ENCODE peak calls at places on chromosomes 4 and X, in ten cellular contexts. Z is neural progenitor cell; K is thyroid gland; S is HCT116; G is psoas muscle; U is tibial artery; D is ovary; R is uterus; M is CD8-positive, alpha-beta T cell; L is endothelial cell of umbilical vein. Y is an unnamed sample. For H3K27me3, the result is how much of the 10 kb centered on the place peaks cover.

GRCh38 chr4:118410143-118410542 is 57.3 kb upstream of the PRSS12 start:
- DNase-seq in Z (no peak), K (no peak), S (no peak), G (no peak), U (no peak), D (no peak), R (no peak), M (no peak), L (no peak), Y (no peak)

GRCh38 chr4:1472911-1473518 is 66.8 kb upstream of the NKX1-1 start:
- DNase-seq in Z (no peak), K (no peak), S (no peak), G (no peak), U (no peak), D (no peak), R (peak), M (no peak), L (no peak), Y (no peak)

GRCh38 chr4:13866881-13867280 is 239.4 kb upstream of the BOD1L1 start:
- DNase-seq in Z (no peak), K (no peak), S (no peak), G (no peak), U (no peak), D (no peak), R (no peak), M (no peak), L (no peak), Y (no peak)

GRCh38 chr4:105122334-105122733 is 24.3 kb upstream of the TET2 start:
- DNase-seq in Z (peak), K (no peak), S (no peak), G (no peak), U (no peak), D (no peak), R (no peak), M (no peak), L (peak), Y (no peak)

GRCh38 chr4:2356123-2357069 is 62.0 kb downstream of the ZFYVE28 start:
- DNase-seq in Z (no peak), K (no peak), S (no peak), G (no peak), U (no peak), D (peak), R (no peak), M (no peak), L (no peak), Y (peak)

GRCh38 chr4:89419121-89419695 is 111.6 kb upstream of the GPRIN3 start:
- DNase-seq in Z (no peak), K (no peak), S (no peak), G (no peak), U (no peak), D (no peak), R (no peak), M (no peak), L (no peak), Y (no peak)

GRCh38 chr4:142396279-142396678 is 449.8 kb downstream of the INPP4B start:
- DNase-seq in Z (no peak), K (no peak), S (no peak), G (no peak), U (no peak), D (no peak), R (no peak), M (no peak), L (peak), Y (no peak)

GRCh38 chr4:64774626-64775025 is 365.4 kb upstream of the TECRL start:
- DNase-seq in Z (no peak), K (no peak), S (no peak), G (no peak), U (no peak), D (no peak), R (no peak), M (no peak), L (no peak), Y (no peak)

GRCh38 chr4:104743141-104743748 is 248.6 kb upstream of the CXXC4 start:
- DNase-seq in Z (no peak), K (no peak), S (no peak), G (no peak), U (no peak), D (no peak), R (no peak), M (no peak), L (no peak), Y (no peak)

GRCh38 chr4:22070256-22070655 is 121.7 kb upstream of the KCNIP4 start:
- DNase-seq in Z (no peak), K (no peak), S (no peak), G (no peak), U (no peak), D (no peak), R (no peak), M (no peak), L (no peak), Y (no peak)

GRCh38 chr4:142801966-142802365 is 44.1 kb downstream of the INPP4B start:
- DNase-seq in Z (no peak), K (no peak), S (no peak), G (no peak), U (no peak), D (no peak), R (no peak), M (no peak), L (no peak), Y (no peak)

GRCh38 chr4:186918466-186918865 is 194.8 kb upstream of the FAT1 start:
- DNase-seq in Z (no peak), K (no peak), S (no peak), G (no peak), U (no peak), D (no peak), R (no peak), M (no peak), L (no peak), Y (no peak)

GRCh38 chr4:151957163-151957562 is 196.4 kb upstream of the GATB start:
- DNase-seq in Z (peak), K (no peak), S (no peak), G (no peak), U (no peak), D (no peak), R (no peak), M (no peak), L (no peak), Y (no peak)

GRCh38 chrX:65696613-65697012 is 29.2 kb downstream of the MSN start:
- DNase-seq in Z (no peak), K (no peak), S (no peak), G (no peak), U (no peak), D (no peak), R (no peak), M (no peak), L (no peak), Y (no peak)

GRCh38 chr4:107312366-107312765 is 276.3 kb upstream of the DKK2 start:
- DNase-seq in Z (no peak), K (no peak), S (no peak), G (no peak), U (no peak), D (no peak), R (no peak), M (no peak), L (no peak), Y (no peak)

GRCh38 chr4:40571208-40571607 is 58.5 kb downstream of the RBM47 start:
- DNase-seq in Z (no peak), K (no peak), S (no peak), G (no peak), U (no peak), D (no peak), R (no peak), M (no peak), L (no peak), Y (no peak)
- H3K27ac ChIP-seq in Z (no peak), K (no peak), S (no peak), G (no peak), U (no peak), D (no peak), R (no peak), M (no peak), L (no peak), Y (no peak)

DNA sequence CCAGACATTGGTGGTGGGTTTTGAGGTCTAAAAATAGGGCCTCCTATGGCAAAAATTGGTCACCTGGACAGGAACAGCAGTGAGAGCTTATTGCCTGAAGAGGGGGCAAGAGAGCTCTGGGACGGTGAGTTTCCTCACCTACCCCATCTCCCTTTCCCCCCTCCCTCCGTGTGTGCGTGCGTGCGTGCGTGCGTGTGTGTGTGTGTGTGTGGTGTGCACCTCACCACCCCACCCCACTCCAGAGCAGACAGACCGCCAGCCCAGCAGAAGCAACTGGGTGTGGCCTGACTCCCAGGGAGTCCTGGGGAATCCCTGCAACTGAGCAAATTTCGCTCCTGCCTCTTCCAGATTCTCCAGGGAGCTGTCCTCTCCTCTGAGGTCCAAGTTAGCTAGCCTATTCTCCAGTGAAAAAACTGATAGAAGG is 44.7 kb downstream of the PRPS1 start:
- DNase-seq in Z (peak), K (peak), S (peak), G (peak), U (peak), D (peak), R (peak), M (peak), L (peak), Y (peak)
- H3K4me3 ChIP-seq in Z (no peak), K (no peak), S (no peak), G (no peak), U (no peak), D (no peak), R (peak), M (peak), L (no peak), Y (no peak)

GRCh38 chr4:180058731-180059215 is 2184.4 kb upstream of the TENM3 start:
- DNase-seq in Z (peak), K (peak), S (no peak), G (peak), U (no peak), D (no peak), R (no peak), M (no peak), L (no peak), Y (peak)
- H3K27me3 ChIP-seq in Z (half or more), K (under half), S (under half), G (half or more), U (under half), D (under half), R (under half), M (under half), L (under half), Y (under half)

DNA sequence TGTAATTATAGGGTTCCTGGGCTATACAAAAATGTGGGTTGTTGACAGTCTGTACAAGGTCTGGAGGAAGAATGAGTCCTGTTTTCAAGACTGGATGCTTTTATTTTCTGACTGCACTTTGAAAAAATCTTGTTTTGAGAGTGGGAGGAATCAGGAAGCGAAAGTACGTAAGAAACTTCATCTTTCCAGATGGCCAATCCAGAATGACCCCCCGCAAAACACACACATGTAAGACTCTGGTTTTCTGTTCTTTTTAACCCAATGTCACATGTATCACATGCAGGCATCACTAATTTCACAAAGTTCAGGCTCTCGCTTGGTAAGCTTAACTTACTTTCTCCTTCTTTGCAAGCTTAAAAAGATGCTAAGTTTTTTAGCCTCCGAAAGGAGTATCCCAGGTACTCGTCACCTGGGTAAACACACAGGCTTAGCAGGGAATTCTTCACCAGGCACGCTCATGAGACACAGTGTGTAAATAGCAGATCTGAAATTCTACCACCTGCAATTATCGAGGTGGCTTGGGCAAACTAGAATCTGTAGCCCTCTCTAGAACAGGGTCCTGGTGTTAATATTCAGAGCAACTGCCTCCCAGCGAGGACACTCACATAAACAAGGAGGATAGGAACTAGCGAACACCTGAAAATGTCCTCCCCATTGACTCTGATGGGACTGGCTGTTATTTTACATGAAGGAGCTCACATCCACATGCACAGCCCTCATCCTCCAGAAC is 90.7 kb downstream of the NSUN7 start:
- DNase-seq in Z (no peak), K (no peak), S (no peak), G (no peak), U (no peak), D (no peak), R (no peak), M (no peak), L (no peak), Y (no peak)
- H3K27ac ChIP-seq in Z (no peak), K (no peak), S (no peak), G (peak), U (no peak), D (no peak), R (no peak), M (no peak), L (no peak), Y (no peak)

Y was measured in right cardiac atrium.